ENCODE peak calls at places on chromosomes 7 and 10, in seven cellular contexts. J is iPS-NIHi11; Y is Jurkat, Clone E6-1; G is Right ventricle myocardium superior; P is heart left ventricle; U is GM12865; E is RPMI8226. O is an unnamed sample.

GRCh38 chr7:135161669-135162068 is 8.8 kb downstream of the CYREN start:
- DNase-seq in J (no peak), Y (no peak), G (no peak), P (no peak), U (no peak), E (peak; percentile 31), O (no peak)

GRCh38 chr10:132446661-132447445 is 49.9 kb downstream of the PWWP2B start:
- DNase-seq in J (no peak), Y (peak; percentile 84), G (no peak), P (peak; percentile 75), U (peak; percentile 42), E (peak; percentile 79), O (peak; percentile 64)

GRCh38 chr7:142873281-142873784 is 12.2 kb downstream of the TRPV6 start:
- DNase-seq in J (peak; percentile 72), Y (peak; percentile 39), G (no peak), P (no peak), U (peak; percentile 49), E (peak; percentile 60), O (no peak)

GRCh38 chr10:97822261-97822687 is 27.4 kb upstream of the GOLGA7B start:
- DNase-seq in J (no peak), Y (no peak), G (no peak), P (no peak), U (no peak), E (no peak), O (no peak)

GRCh38 chr10:32104622-32105509 is 48.6 kb upstream of the KIF5B start:
- DNase-seq in J (no peak), Y (no peak), G (no peak), P (no peak), U (no peak), E (no peak), O (no peak)

GRCh38 chr10:78852447-78852846 is 216.3 kb upstream of the ZMIZ1 start:
- DNase-seq in J (no peak), Y (no peak), G (no peak), P (no peak), U (no peak), E (no peak), O (no peak)

GRCh38 chr10:68135922-68136718 is 26.8 kb downstream of the MYPN start:
- DNase-seq in J (no peak), Y (no peak), G (no peak), P (no peak), U (no peak), E (no peak), O (no peak)

GRCh38 chr7:68269410-68269809 is 1272.8 kb downstream of the TYW1 start:
- DNase-seq in J (no peak), Y (no peak), G (no peak), P (no peak), U (no peak), E (no peak), O (no peak)